ENCODE peak calls at places on chromosomes 4 and X, in four cellular contexts. One of them, this sample, is unnamed.

GRCh38 chrX:63652086-63652775 is 132.8 kb downstream of the ARHGEF9 start:
- DNase-seq in H1: no peak
- DNase-seq in GM12878: no peak
- DNase-seq in K562: no peak
- DNase-seq in this sample: no peak

GRCh38 chr4:16794816-16795445 is 103.5 kb downstream of the LDB2 start:
- DNase-seq in H1: peak
- DNase-seq in K562: peak
- DNase-seq in GM12878: no peak
- DNase-seq in this sample: peak

GRCh38 chrX:18885317-18886004 is 98.5 kb downstream of the PHKA2 start:
- DNase-seq in GM12878: peak
- DNase-seq in K562: no peak
- DNase-seq in H1: no peak
- DNase-seq in this sample: no peak

GRCh38 chr4:89868999-89869589 is 25.6 kb upstream of the MMRN1 start:
- DNase-seq in K562: no peak
- DNase-seq in H1: no peak
- DNase-seq in GM12878: no peak
- DNase-seq in this sample: no peak

GRCh38 chr4:110622841-110623709 is at the start of gene PITX2:
- DNase-seq in K562: no peak
- DNase-seq in H1: peak
- DNase-seq in GM12878: no peak
- DNase-seq in this sample: peak

GRCh38 chr4:169239236-169239905 is 31.4 kb downstream of the SH3RF1 start:
- DNase-seq in K562: no peak
- DNase-seq in GM12878: no peak
- DNase-seq in H1: no peak
- DNase-seq in this sample: no peak

GRCh38 chr4:84279678-84280077 is 219.4 kb downstream of the NKX6-1 start:
- DNase-seq in K562: no peak
- DNase-seq in H1: no peak
- DNase-seq in GM12878: no peak
- DNase-seq in this sample: no peak

GRCh38 chrX:129980540-129981206 is 1.8 kb upstream of the BCORL1 start:
- DNase-seq in GM12878: no peak
- DNase-seq in H1: peak
- DNase-seq in K562: no peak
- DNase-seq in this sample: peak

GRCh38 chr4:3736806-3737205 is 29.4 kb upstream of the ADRA2C start:
- DNase-seq in GM12878: no peak
- DNase-seq in H1: no peak
- DNase-seq in K562: no peak
- DNase-seq in this sample: peak

GRCh38 chr4:181138116-181138515 is 1105.1 kb upstream of the TENM3 start:
- DNase-seq in H1: no peak
- DNase-seq in GM12878: no peak
- DNase-seq in K562: no peak
- DNase-seq in this sample: no peak

GRCh38 chr4:88456757-88457306 is at the start of gene HERC5:
- DNase-seq in K562: peak
- DNase-seq in H1: peak
- DNase-seq in GM12878: peak
- DNase-seq in this sample: peak

GRCh38 chr4:13103382-13104015 is 380.6 kb downstream of the RAB28 start:
- DNase-seq in GM12878: no peak
- DNase-seq in K562: no peak
- DNase-seq in H1: no peak
- DNase-seq in this sample: no peak

GRCh38 chr4:176921256-176921655 is 128.5 kb upstream of the VEGFC start:
- DNase-seq in H1: no peak
- DNase-seq in GM12878: no peak
- DNase-seq in K562: no peak
- DNase-seq in this sample: no peak

GRCh38 chr4:52853351-52853750 is 8.8 kb upstream of the RASL11B start:
- DNase-seq in K562: no peak
- DNase-seq in H1: no peak
- DNase-seq in GM12878: no peak
- DNase-seq in this sample: no peak

GRCh38 chr4:138865765-138866164 is 149.8 kb upstream of the NOCT start:
- DNase-seq in K562: no peak
- DNase-seq in GM12878: no peak
- DNase-seq in H1: no peak
- DNase-seq in this sample: no peak

GRCh38 chr4:6606465-6607235 is 31.7 kb downstream of the MAN2B2 start:
- DNase-seq in H1: no peak
- DNase-seq in K562: no peak
- DNase-seq in GM12878: no peak
- DNase-seq in this sample: no peak

GRCh38 chr4:1770245-1770644 is 22.8 kb upstream of the FGFR3 start:
- DNase-seq in GM12878: no peak
- DNase-seq in H1: no peak
- DNase-seq in K562: no peak
- DNase-seq in this sample: no peak

GRCh38 chrX:80578518-80579105 is 158.4 kb downstream of the TENT5D start:
- DNase-seq in H1: no peak
- DNase-seq in K562: peak
- DNase-seq in GM12878: no peak
- DNase-seq in this sample: peak

GRCh38 chr4:18691431-18692200 is 670.1 kb upstream of the LCORL start:
- DNase-seq in GM12878: no peak
- DNase-seq in H1: peak
- DNase-seq in K562: no peak
- DNase-seq in this sample: no peak

GRCh38 chr4:173288296-173288695 is 45.9 kb downstream of the HMGB2 start:
- DNase-seq in GM12878: peak
- DNase-seq in H1: peak
- DNase-seq in K562: peak
- DNase-seq in this sample: peak

GRCh38 chr4:92031825-92032224 is 271.9 kb upstream of the GRID2 start:
- DNase-seq in H1: no peak
- DNase-seq in K562: no peak
- DNase-seq in GM12878: no peak
- DNase-seq in this sample: no peak

GRCh38 chr4:175833574-175834350 is 21.7 kb upstream of the GPM6A start:
- DNase-seq in H1: no peak
- DNase-seq in GM12878: no peak
- DNase-seq in K562: no peak
- DNase-seq in this sample: no peak
- TF ChIP-seq JUND in H1: no peak
- TF ChIP-seq JUND in GM12878: no peak
- TF ChIP-seq JUND in K562: no peak
- TF ChIP-seq JUND in this sample: no peak

GRCh38 chr4:7777871-7778523 is 161.7 kb downstream of the AFAP1 start:
- DNase-seq in K562: no peak
- DNase-seq in H1: no peak
- DNase-seq in GM12878: no peak
- DNase-seq in this sample: no peak
- H3K4me3 ChIP-seq in K562: no peak
- H3K4me3 ChIP-seq in H1: no peak
- H3K4me3 ChIP-seq in GM12878: no peak
- H3K4me3 ChIP-seq in this sample: no peak

GRCh38 chr4:140374130-140374477 is 658 bp downstream of the SCOC start:
- DNase-seq in GM12878: no peak
- DNase-seq in K562: no peak
- DNase-seq in H1: no peak
- DNase-seq in this sample: no peak
- TF ChIP-seq NRF1 in GM12878: no peak
- TF ChIP-seq NRF1 in K562: no peak
- TF ChIP-seq NRF1 in H1: no peak
- TF ChIP-seq NRF1 in this sample: no peak

GRCh38 chr4:153735901-153736461 is 23.8 kb downstream of the RNF175 start:
- DNase-seq in H1: no peak
- DNase-seq in K562: no peak
- DNase-seq in GM12878: no peak
- DNase-seq in this sample: no peak
- TF ChIP-seq JUND in H1: no peak
- TF ChIP-seq JUND in K562: no peak
- TF ChIP-seq JUND in GM12878: no peak
- TF ChIP-seq JUND in this sample: no peak

DNA sequence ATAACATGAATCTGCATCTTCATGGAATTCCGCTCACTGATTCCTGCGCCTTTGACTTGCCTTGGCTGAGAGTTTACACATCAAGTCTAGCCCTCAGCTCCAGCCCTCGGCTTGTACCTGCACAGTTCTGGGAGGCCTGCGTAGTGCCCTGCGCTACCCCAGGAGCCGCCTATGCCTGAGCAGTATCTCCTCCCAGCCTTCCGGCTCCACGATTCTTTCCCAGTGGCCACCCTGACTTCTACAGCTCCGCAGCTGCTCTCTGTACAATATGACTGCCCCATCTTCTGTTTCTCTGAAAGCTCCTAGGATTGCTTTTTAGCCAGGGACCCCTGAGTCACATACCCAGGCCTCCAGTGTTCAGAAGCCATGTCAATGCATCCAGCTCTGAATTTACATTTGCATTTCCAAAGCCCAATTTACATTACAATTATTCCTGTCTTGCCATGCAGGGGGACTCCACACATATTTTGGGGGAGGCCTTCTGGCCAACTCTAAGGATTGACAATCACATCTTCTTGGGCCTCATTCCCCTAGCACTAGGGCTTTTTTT is 135.5 kb downstream of the PJA1 start:
- DNase-seq in GM12878: no peak
- DNase-seq in H1: peak
- DNase-seq in K562: no peak
- DNase-seq in this sample: no peak
- H3K4me3 ChIP-seq in GM12878: no peak
- H3K4me3 ChIP-seq in H1: no peak
- H3K4me3 ChIP-seq in K562: no peak
- H3K4me3 ChIP-seq in this sample: no peak

GRCh38 chrX:134607523-134607922 is 50.7 kb downstream of the PLAC1 start:
- DNase-seq in GM12878: no peak
- DNase-seq in H1: no peak
- DNase-seq in K562: no peak
- DNase-seq in this sample: no peak

GRCh38 chrX:134608153-134608552 is 50.1 kb downstream of the PLAC1 start:
- DNase-seq in K562: no peak
- DNase-seq in H1: no peak
- DNase-seq in GM12878: no peak
- DNase-seq in this sample: no peak

GRCh38 chrX:134602410-134602809 is 55.9 kb downstream of the PLAC1 start:
- DNase-seq in GM12878: no peak
- DNase-seq in K562: no peak
- DNase-seq in H1: no peak
- DNase-seq in this sample: no peak

GRCh38 chrX:134603806-134604700 is 54.2 kb downstream of the PLAC1 start:
- DNase-seq in GM12878: no peak
- DNase-seq in H1: no peak
- DNase-seq in K562: no peak
- DNase-seq in this sample: no peak

DNA sequence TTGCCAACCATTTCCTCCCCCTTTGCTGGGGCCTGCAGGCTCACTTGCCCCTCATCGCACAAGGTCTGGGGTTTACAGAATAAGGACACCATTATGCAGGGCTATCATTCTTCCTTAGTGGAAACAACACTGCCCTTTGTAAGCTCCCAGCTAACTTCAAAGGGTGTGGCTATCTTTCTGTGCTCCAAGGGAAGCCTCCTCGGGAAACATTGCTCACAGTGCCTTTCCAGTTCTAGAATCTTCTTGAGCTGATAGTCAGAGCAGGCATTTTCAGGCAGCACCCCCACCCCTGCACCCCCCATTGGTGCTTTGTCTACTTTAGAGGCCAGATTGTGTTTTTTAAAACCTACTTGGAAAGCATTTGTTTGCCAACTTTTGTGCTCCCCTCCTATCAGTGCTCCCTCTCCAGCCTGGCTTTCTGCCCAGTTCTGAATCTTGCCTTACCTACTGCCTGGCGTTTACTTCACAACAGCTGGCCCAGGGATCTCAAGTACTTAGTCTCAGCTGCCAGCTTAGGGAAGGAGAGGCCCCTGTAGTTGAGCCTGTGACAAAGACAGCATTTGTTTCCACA is 53.5 kb downstream of the PLAC1 start:
- DNase-seq in GM12878: no peak
- DNase-seq in K562: no peak
- DNase-seq in H1: no peak
- DNase-seq in this sample: no peak
- TF ChIP-seq NRF1 in GM12878: no peak
- TF ChIP-seq NRF1 in K562: no peak
- TF ChIP-seq NRF1 in H1: no peak
- TF ChIP-seq NRF1 in this sample: no peak

GRCh38 chrX:119757979-119758681 is at the start of gene SOWAHD:
- DNase-seq in GM12878: no peak
- DNase-seq in H1: peak
- DNase-seq in K562: peak
- DNase-seq in this sample: peak
- TF ChIP-seq JUND in GM12878: no peak
- TF ChIP-seq JUND in H1: no peak
- TF ChIP-seq JUND in K562: no peak
- TF ChIP-seq JUND in this sample: no peak

GRCh38 chr4:161183729-161184128 is 980.1 kb downstream of the FSTL5 start:
- DNase-seq in K562: no peak
- DNase-seq in GM12878: no peak
- DNase-seq in H1: no peak
- DNase-seq in this sample: no peak

GRCh38 chr4:161186750-161187149 is 977.0 kb downstream of the FSTL5 start:
- DNase-seq in H1: no peak
- DNase-seq in K562: no peak
- DNase-seq in GM12878: no peak
- DNase-seq in this sample: peak

GRCh38 chr4:161188578-161188977 is 975.2 kb downstream of the FSTL5 start:
- DNase-seq in GM12878: no peak
- DNase-seq in K562: no peak
- DNase-seq in H1: no peak
- DNase-seq in this sample: no peak

GRCh38 chr4:161189286-161190134 is 974.3 kb downstream of the FSTL5 start:
- DNase-seq in H1: no peak
- DNase-seq in GM12878: no peak
- DNase-seq in K562: no peak
- DNase-seq in this sample: no peak
- H3K4me3 ChIP-seq in H1: no peak
- H3K4me3 ChIP-seq in GM12878: no peak
- H3K4me3 ChIP-seq in K562: no peak
- H3K4me3 ChIP-seq in this sample: no peak

GRCh38 chrX:72236841-72237240 is 2.0 kb downstream of the ERCC6L start:
- DNase-seq in GM12878: no peak
- DNase-seq in K562: no peak
- DNase-seq in H1: no peak
- DNase-seq in this sample: no peak
- TF ChIP-seq NRF1 in GM12878: no peak
- TF ChIP-seq NRF1 in K562: no peak
- TF ChIP-seq NRF1 in H1: no peak
- TF ChIP-seq NRF1 in this sample: no peak

DNA sequence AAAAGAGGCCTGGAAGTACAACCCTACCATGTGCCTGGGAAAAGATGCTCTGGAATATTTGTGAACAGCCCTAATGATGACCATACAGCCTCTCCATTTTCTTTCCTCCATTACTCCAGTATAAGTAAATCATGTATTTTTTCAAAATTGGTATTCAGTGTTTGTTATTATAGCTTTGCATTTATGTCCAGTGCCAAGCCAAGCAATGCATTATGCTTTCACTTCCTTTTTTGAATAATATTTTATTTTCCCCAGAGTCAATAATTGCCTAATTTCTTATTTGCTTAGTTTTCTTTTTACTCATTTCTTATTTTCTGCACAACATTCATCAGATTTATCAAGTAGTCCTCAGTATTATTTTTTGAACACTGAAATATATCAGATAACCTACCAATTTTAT is 49.3 kb upstream of the EOLA2 start:
- DNase-seq in GM12878: no peak
- DNase-seq in K562: no peak
- DNase-seq in H1: no peak
- DNase-seq in this sample: no peak
- TF ChIP-seq JUND in GM12878: no peak
- TF ChIP-seq JUND in K562: no peak
- TF ChIP-seq JUND in H1: no peak
- TF ChIP-seq JUND in this sample: no peak